ENCODE peak calls at places on chromosomes 11 and 22, in five cellular contexts. M is colonic mucosa; G is cardiac fibroblast; S is T-helper 1 cell; U is activated naive CD4-positive, alpha-beta T cell. J is an unnamed sample.

GRCh38 chr22:38788016-38788415 is 5.9 kb downstream of the DNAL4 start:
- DNase-seq in M (no peak), G (peak; percentile 83), S (no peak), U (no peak), J (no peak)

GRCh38 chr11:78820722-78821121 is 246.1 kb upstream of the NARS2 start:
- DNase-seq in M (no peak), G (no peak), S (no peak), U (no peak), J (no peak)

GRCh38 chr22:50547231-50547851 is 1.6 kb downstream of the KLHDC7B start:
- DNase-seq in M (no peak), G (no peak), S (no peak), U (no peak), J (no peak)

GRCh38 chr11:68722143-68722542 is 29.2 kb downstream of the TESMIN start:
- DNase-seq in M (no peak), G (no peak), S (no peak), U (no peak), J (no peak)

GRCh38 chr11:112000703-112001102 is 24.5 kb upstream of the DLAT start:
- DNase-seq in M (no peak), G (no peak), S (no peak), U (no peak), J (no peak)

GRCh38 chr22:48894064-48894671 is 933.5 kb downstream of the BRD1 start:
- DNase-seq in M (peak; percentile 10), G (no peak), S (no peak), U (no peak), J (no peak)

GRCh38 chr11:19827399-19828135 is 114.9 kb downstream of the NAV2 start:
- DNase-seq in M (peak; percentile 25), G (peak; percentile 28), S (no peak), U (no peak), J (no peak)

GRCh38 chr11:123103326-123103980 is 41.5 kb upstream of the HSPA8 start:
- DNase-seq in M (peak; percentile 49), G (peak; percentile 86), S (peak; percentile 18), U (no peak), J (peak; percentile 31)

GRCh38 chr11:68997124-68997994 is 15.7 kb downstream of the MRGPRF start:
- DNase-seq in M (peak; percentile 16), G (no peak), S (no peak), U (no peak), J (peak; percentile 20)

GRCh38 chr11:2774173-2775082 is 74.6 kb upstream of the KCNQ1OT1 start:
- DNase-seq in M (peak; percentile 14), G (no peak), S (no peak), U (no peak), J (no peak)

GRCh38 chr11:118614511-118614910 is 7.1 kb downstream of the PHLDB1 start:
- DNase-seq in M (no peak), G (no peak), S (no peak), U (no peak), J (no peak)

GRCh38 chr11:130945945-130946344 is 29.7 kb upstream of the SNX19 start:
- DNase-seq in M (no peak), G (peak; percentile 72), S (no peak), U (no peak), J (peak; percentile 7)

GRCh38 chr11:93487032-93487483 is 56.1 kb downstream of the SMCO4 start:
- DNase-seq in M (no peak), G (no peak), S (no peak), U (no peak), J (peak; percentile 51)

GRCh38 chr11:75667268-75667830 is 1.5 kb downstream of the MAP6 start:
- DNase-seq in M (no peak), G (no peak), S (no peak), U (no peak), J (peak; percentile 21)